ENCODE peak calls at places on chromosomes 4 and X, in seven cellular contexts. Y is tibial nerve, L is breast epithelium, A is uterus, N is ovary, T is right lobe of liver, J is stomach. P is an unnamed sample. For H3K27me3, the result is how much of the 10 kb centered on the place peaks cover.

GRCh38 chr4:84639143-84639542 is 56.2 kb downstream of the CDS1 start:
- DNase-seq in Y (no peak), L (no peak), A (no peak), N (no peak), T (no peak), J (no peak), P (no peak)

GRCh38 chrX:18676470-18676869 is 4.6 kb upstream of the RS1 start:
- DNase-seq in Y (no peak), L (no peak), A (peak), N (peak), T (no peak), J (no peak), P (no peak)

GRCh38 chrX:133359466-133359865 is 55.8 kb downstream of the GPC4 start:
- DNase-seq in Y (no peak), L (no peak), A (no peak), N (no peak), T (no peak), J (no peak), P (no peak)

GRCh38 chr4:113083346-113083745 is 33.9 kb downstream of the ANK2 start:
- DNase-seq in Y (no peak), L (no peak), A (no peak), N (no peak), T (no peak), J (no peak), P (no peak)

GRCh38 chr4:47167391-47167790 is 136.0 kb downstream of the GABRB1 start:
- DNase-seq in Y (no peak), L (no peak), A (no peak), N (no peak), T (no peak), J (no peak), P (no peak)

GRCh38 chr4:7395635-7396034 is 39.1 kb downstream of the PSAPL1 start:
- DNase-seq in Y (no peak), L (peak), A (no peak), N (no peak), T (no peak), J (peak), P (peak)

GRCh38 chrX:136262241-136262640 is 11.0 kb upstream of the MAP7D3 start:
- DNase-seq in Y (no peak), L (no peak), A (no peak), N (peak), T (no peak), J (no peak), P (no peak)

GRCh38 chrX:68894513-68895338 is 65.9 kb downstream of the EFNB1 start:
- DNase-seq in Y (peak), L (peak), A (peak), N (peak), T (no peak), J (peak), P (peak)

GRCh38 chr4:53537606-53538005 is 53.7 kb downstream of the LNX1 start:
- DNase-seq in Y (no peak), L (no peak), A (peak), N (no peak), T (no peak), J (no peak), P (peak)

GRCh38 chr4:56387023-56388001 is at the start of gene AASDH:
- DNase-seq in Y (peak), L (peak), A (peak), N (peak), T (peak), J (peak), P (peak)

GRCh38 chr4:82785248-82786003 is 13.2 kb downstream of the SCD5 start:
- DNase-seq in Y (no peak), L (no peak), A (no peak), N (peak), T (no peak), J (no peak), P (no peak)

GRCh38 chrX:110698696-110699095 is 96.9 kb downstream of the CHRDL1 start:
- DNase-seq in Y (no peak), L (no peak), A (no peak), N (no peak), T (no peak), J (no peak), P (no peak)

GRCh38 chrX:78131117-78131516 is 8.3 kb downstream of the TAF9B start:
- DNase-seq in Y (no peak), L (no peak), A (no peak), N (no peak), T (no peak), J (no peak), P (no peak)

GRCh38 chr4:87041142-87041541 is 106.3 kb downstream of the AFF1 start:
- DNase-seq in Y (peak), L (no peak), A (peak), N (peak), T (no peak), J (no peak), P (no peak)

GRCh38 chr4:102299708-102300107 is 45.6 kb downstream of the SLC39A8 start:
- DNase-seq in Y (no peak), L (no peak), A (no peak), N (peak), T (no peak), J (peak), P (no peak)

GRCh38 chr4:108247511-108248088 is 78.9 kb upstream of the LEF1 start:
- DNase-seq in Y (no peak), L (no peak), A (no peak), N (no peak), T (no peak), J (no peak), P (no peak)

GRCh38 chrX:115399306-115399705 is 109.8 kb downstream of the LUZP4 start:
- DNase-seq in Y (no peak), L (no peak), A (no peak), N (no peak), T (no peak), J (no peak), P (no peak)

GRCh38 chr4:6992728-6993655 is 50.2 kb upstream of the TADA2B start:
- DNase-seq in Y (no peak), L (no peak), A (no peak), N (no peak), T (no peak), J (peak), P (no peak)

GRCh38 chr4:83174844-83175414 is 60.4 kb upstream of the PLAC8 start:
- DNase-seq in Y (no peak), L (no peak), A (no peak), N (no peak), T (no peak), J (no peak), P (no peak)

GRCh38 chr4:73343432-73343831 is 60.7 kb upstream of the ALB start:
- DNase-seq in Y (no peak), L (no peak), A (no peak), N (no peak), T (no peak), J (no peak), P (no peak)

GRCh38 chrX:2320580-2321327 is 180.0 kb downstream of the DHRSX start:
- DNase-seq in Y (peak), L (no peak), A (no peak), N (no peak), T (peak), J (peak), P (peak)

GRCh38 chr4:110091426-110091825 is 107.0 kb downstream of the ELOVL6 start:
- DNase-seq in Y (no peak), L (no peak), A (no peak), N (no peak), T (no peak), J (no peak), P (no peak)

GRCh38 chr4:11436673-11437072 is 8.0 kb upstream of the HS3ST1 start:
- DNase-seq in Y (no peak), L (no peak), A (no peak), N (no peak), T (no peak), J (no peak), P (no peak)

GRCh38 chr4:112540695-112541094 is 24.7 kb upstream of the NEUROG2 start:
- DNase-seq in Y (no peak), L (no peak), A (no peak), N (no peak), T (no peak), J (no peak), P (no peak)

GRCh38 chr4:56468097-56468422 is 643 bp downstream of the SRP72 start:
- DNase-seq in Y (no peak), L (no peak), A (no peak), N (no peak), T (no peak), J (peak), P (no peak)

GRCh38 chr4:26132858-26133257 is 188.0 kb upstream of the RBPJ start:
- DNase-seq in Y (no peak), L (no peak), A (no peak), N (no peak), T (no peak), J (no peak), P (no peak)

GRCh38 chr4:180057198-180057821 is 2185.9 kb upstream of the TENM3 start:
- DNase-seq in Y (no peak), L (no peak), A (no peak), N (no peak), T (no peak), J (no peak), P (no peak)

GRCh38 chrX:23938690-23939089 is 30.9 kb downstream of the CXorf58 start:
- DNase-seq in Y (no peak), L (no peak), A (no peak), N (no peak), T (no peak), J (no peak), P (no peak)

GRCh38 chr4:96407651-96408342 is 567.9 kb downstream of the PDHA2 start:
- DNase-seq in Y (no peak), L (no peak), A (no peak), N (no peak), T (no peak), J (no peak), P (no peak)

GRCh38 chr4:168515222-168516011 is 18.6 kb downstream of the PALLD start:
- DNase-seq in Y (no peak), L (no peak), A (no peak), N (no peak), T (no peak), J (peak), P (peak)

GRCh38 chr4:1031956-1032795 is 20.8 kb downstream of the FGFRL1 start:
- DNase-seq in Y (no peak), L (no peak), A (no peak), N (no peak), T (no peak), J (peak), P (no peak)

GRCh38 chr4:20288047-20288650 is 36.4 kb downstream of the SLIT2 start:
- DNase-seq in Y (no peak), L (no peak), A (no peak), N (no peak), T (no peak), J (no peak), P (no peak)

GRCh38 chrX:109691752-109692151 is 41.3 kb downstream of the ACSL4 start:
- DNase-seq in Y (no peak), L (no peak), A (no peak), N (no peak), T (no peak), J (no peak), P (no peak)
- H3K27me3 ChIP-seq in Y (under half), L (under half), A (under half), N (under half), T (under half), J (under half), P (under half)

GRCh38 chr4:122824616-122825015 is 2.0 kb upstream of the FGF2 start:
- DNase-seq in Y (no peak), L (no peak), A (no peak), N (no peak), T (no peak), J (no peak), P (no peak)

GRCh38 chr4:122827258-122827887 is 742 bp downstream of the FGF2 start:
- DNase-seq in Y (peak), L (no peak), A (peak), N (peak), T (peak), J (peak), P (peak)

GRCh38 chr4:122826000-122826595 is 533 bp upstream of the FGF2 start:
- DNase-seq in Y (no peak), L (no peak), A (no peak), N (no peak), T (no peak), J (no peak), P (no peak)

GRCh38 chr4:122827899-122828601 is 1.4 kb downstream of the FGF2 start:
- DNase-seq in Y (peak), L (no peak), A (peak), N (peak), T (no peak), J (no peak), P (no peak)

GRCh38 chr4:122826596-122827257 is at the start of gene FGF2:
- DNase-seq in Y (peak), L (peak), A (peak), N (peak), T (peak), J (peak), P (peak)
- TF ChIP-seq POLR2A in Y (peak), L (no peak), A (peak), N (peak), T (no peak), J (no peak), P (no peak)

GRCh38 chr4:183276106-183276505 is 44.0 kb downstream of the CLDN22 start:
- DNase-seq in Y (no peak), L (no peak), A (no peak), N (no peak), T (no peak), J (no peak), P (no peak)

GRCh38 chr4:183266386-183266785 is 53.7 kb downstream of the CLDN22 start:
- DNase-seq in Y (no peak), L (no peak), A (no peak), N (no peak), T (no peak), J (no peak), P (no peak)

GRCh38 chr4:183268556-183268955 is 51.5 kb downstream of the CLDN22 start:
- DNase-seq in Y (no peak), L (no peak), A (no peak), N (no peak), T (no peak), J (no peak), P (no peak)

GRCh38 chr4:183272384-183272783 is 47.7 kb downstream of the CLDN22 start:
- DNase-seq in Y (no peak), L (no peak), A (no peak), N (no peak), T (no peak), J (no peak), P (no peak)
- H3K27me3 ChIP-seq in Y (under half), L (under half), A (under half), N (under half), T (under half), J (under half), P (under half)

DNA sequence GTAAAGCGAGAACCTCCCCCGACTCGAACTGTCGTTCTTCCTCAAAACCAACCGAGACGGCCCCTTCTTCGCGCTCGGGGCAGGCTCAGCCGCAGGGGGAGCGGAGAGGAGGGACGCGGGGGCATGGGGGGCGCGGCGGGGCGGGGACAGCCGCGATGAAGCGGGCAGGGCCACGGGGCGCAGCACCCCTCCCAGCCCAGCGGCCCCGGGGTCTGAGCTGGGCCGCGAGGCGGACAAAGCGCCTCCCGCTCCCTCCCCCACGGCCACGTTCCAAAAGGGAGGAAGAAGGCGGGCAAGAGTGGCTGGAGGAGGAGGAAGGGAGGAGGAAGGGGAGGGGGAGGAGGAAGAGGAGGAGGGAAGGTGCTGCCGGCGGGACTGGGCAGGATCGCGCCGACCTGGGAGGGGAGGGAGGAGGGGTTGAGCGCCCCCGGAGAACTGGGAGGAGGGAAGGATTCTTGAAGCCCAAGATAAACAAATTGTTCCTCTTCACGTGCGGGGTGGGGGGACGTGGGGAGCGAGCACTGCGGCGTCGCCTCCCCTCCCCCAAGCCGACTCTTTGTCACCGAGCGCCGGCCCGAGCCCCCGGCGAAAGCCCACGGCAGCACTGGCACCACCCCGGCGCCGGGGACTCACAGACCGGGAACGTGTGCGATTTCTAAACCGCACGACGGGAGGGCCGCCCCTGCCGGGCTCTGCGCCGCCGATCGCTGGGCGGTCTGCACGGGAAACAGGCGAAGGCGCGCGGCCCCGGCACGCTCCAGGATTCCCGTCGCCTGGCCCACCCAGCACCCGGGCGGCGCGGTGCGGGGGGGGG is 2.9 kb downstream of the MAML3 start:
- DNase-seq in Y (peak), L (peak), A (peak), N (peak), T (peak), J (peak), P (peak)
- TF ChIP-seq POLR2A in Y (peak), L (no peak), A (peak), N (peak), T (peak), J (no peak), P (peak)

GRCh38 chr4:114100288-114101031 is 121.0 kb upstream of the ARSJ start:
- DNase-seq in Y (no peak), L (no peak), A (no peak), N (no peak), T (no peak), J (no peak), P (no peak)
- H3K27me3 ChIP-seq in Y (under half), L (under half), A (under half), N (under half), T (under half), J (under half), P (under half)

DNA sequence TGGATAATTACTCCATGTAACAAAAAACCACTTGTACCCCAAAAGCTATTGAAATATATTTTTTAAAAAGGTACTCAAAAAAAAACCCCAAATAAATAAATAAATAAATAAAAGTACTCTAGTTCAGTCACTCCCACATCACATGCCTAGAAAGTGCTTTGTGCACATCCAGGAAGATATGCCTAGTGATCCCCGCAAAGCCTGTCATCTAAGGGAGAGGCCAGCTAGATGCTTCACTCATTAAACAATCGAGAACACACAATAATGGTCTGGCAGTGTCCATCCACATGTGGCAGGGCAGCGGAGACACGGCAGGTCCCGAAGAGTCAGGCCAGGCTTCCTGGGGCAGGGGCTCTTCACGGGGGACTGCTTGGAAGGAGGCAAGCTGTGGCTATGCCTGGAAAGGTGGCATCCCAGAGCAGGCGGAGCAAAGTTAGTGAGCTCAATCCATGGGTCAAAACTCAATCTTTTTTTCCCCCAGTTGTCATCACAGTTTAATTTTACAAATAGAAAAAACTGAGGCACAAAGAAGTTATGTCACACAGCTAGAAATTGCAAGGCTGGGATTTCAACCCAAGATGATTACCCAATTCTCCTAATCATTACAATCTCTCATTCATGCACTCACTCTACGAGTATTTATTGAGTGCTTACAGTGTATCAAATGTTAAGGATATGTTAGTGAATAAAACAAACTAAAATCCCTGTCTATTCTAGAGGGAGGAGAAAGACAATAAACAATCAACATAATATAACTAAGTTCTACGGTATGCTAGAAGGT is 47.8 kb downstream of the RAB33B start:
- DNase-seq in Y (no peak), L (no peak), A (no peak), N (no peak), T (no peak), J (no peak), P (no peak)
- TF ChIP-seq POLR2A in Y (no peak), L (no peak), A (no peak), N (no peak), T (no peak), J (no peak), P (no peak)

DNA sequence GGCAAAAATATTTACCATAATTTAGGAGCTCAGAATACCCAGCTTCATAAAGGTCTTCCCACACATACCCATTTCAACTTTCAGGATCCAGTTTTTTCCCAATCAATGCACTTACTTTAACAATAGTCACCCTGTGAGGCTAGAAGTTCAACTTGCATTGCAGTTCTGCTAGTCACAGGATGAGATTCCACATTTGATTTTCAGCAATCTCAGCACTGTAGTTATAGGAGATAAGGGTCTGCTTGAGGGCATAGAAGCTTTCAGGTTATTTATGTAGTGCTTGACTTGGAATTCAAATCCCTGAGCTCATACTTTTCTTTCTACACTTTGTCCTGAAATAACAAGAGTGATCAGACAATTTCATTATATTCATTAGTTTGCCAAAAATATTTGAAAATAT is 78.3 kb upstream of the IL2 start:
- DNase-seq in Y (no peak), L (no peak), A (no peak), N (no peak), T (no peak), J (no peak), P (no peak)
- H3K27me3 ChIP-seq in Y (under half), L (under half), A (under half), N (under half), T (under half), J (under half), P (under half)

GRCh38 chr4:147003956-147004580 is 58.4 kb upstream of the TTC29 start:
- DNase-seq in Y (no peak), L (no peak), A (no peak), N (no peak), T (no peak), J (no peak), P (no peak)
- TF ChIP-seq POLR2A in Y (no peak), L (no peak), A (no peak), N (no peak), T (no peak), J (no peak), P (no peak)

GRCh38 chrX:97060019-97060418 is 176.3 kb downstream of the RPA4 start:
- DNase-seq in Y (no peak), L (no peak), A (no peak), N (no peak), T (no peak), J (no peak), P (no peak)
- H3K27me3 ChIP-seq in Y (under half), L (under half), A (under half), N (under half), T (under half), J (under half), P (under half)

GRCh38 chr4:2755821-2756690 is at the start of gene TNIP2:
- DNase-seq in Y (peak), L (peak), A (peak), N (peak), T (peak), J (peak), P (peak)
- TF ChIP-seq POLR2A in Y (peak), L (no peak), A (peak), N (peak), T (peak), J (no peak), P (peak)

P was measured in heart left ventricle.